ENCODE peak calls at places on chromosome 22, in nine cellular contexts. L, W, Y, N, G, Z, S, P and R are unnamed samples.

GRCh38 chr22:48417143-48418070 is 1410.3 kb downstream of the BRD1 start:
- DNase-seq in L (no peak), W (no peak), Y (peak), N (no peak), G (no peak), Z (no peak), S (no peak), P (peak), R (no peak)

GRCh38 chr22:16806401-16806800 is 18.8 kb downstream of the XKR3 start:
- DNase-seq in L (no peak), W (no peak), Y (no peak), N (no peak), G (no peak), Z (no peak), S (no peak), P (no peak), R (no peak)

GRCh38 chr22:39130892-39131855 is 21.3 kb downstream of the CBX7 start:
- DNase-seq in L (peak), W (no peak), Y (no peak), N (no peak), G (no peak), Z (no peak), S (peak), P (no peak), R (no peak)

GRCh38 chr22:29079218-29079901 is 6.5 kb downstream of the KREMEN1 start:
- DNase-seq in L (no peak), W (no peak), Y (no peak), N (no peak), G (no peak), Z (peak), S (no peak), P (no peak), R (no peak)

GRCh38 chr22:46622081-46622521 is 1.9 kb downstream of the GRAMD4 start:
- DNase-seq in L (no peak), W (no peak), Y (no peak), N (no peak), G (no peak), Z (no peak), S (peak), P (no peak), R (no peak)

GRCh38 chr22:38107692-38108515 is 2.6 kb downstream of the BAIAP2L2 start:
- DNase-seq in L (no peak), W (no peak), Y (no peak), N (no peak), G (peak), Z (no peak), S (no peak), P (no peak), R (no peak)

GRCh38 chr22:49664891-49665290 is 162.8 kb downstream of the BRD1 start:
- DNase-seq in L (no peak), W (no peak), Y (no peak), N (no peak), G (no peak), Z (no peak), S (no peak), P (peak), R (no peak)

GRCh38 chr22:22565991-22566390 is 6.9 kb upstream of the PRAME start:
- DNase-seq in L (no peak), W (no peak), Y (no peak), N (no peak), G (no peak), Z (no peak), S (no peak), P (no peak), R (peak)

GRCh38 chr22:26648011-26648497 is 9.3 kb upstream of the MIAT start:
- DNase-seq in L (peak), W (peak), Y (no peak), N (no peak), G (no peak), Z (peak), S (peak), P (no peak), R (no peak)

GRCh38 chr22:49253656-49254055 is 574.0 kb downstream of the BRD1 start:
- DNase-seq in L (no peak), W (no peak), Y (no peak), N (no peak), G (no peak), Z (no peak), S (no peak), P (peak), R (no peak)

GRCh38 chr22:35308480-35308945 is 8.8 kb downstream of the TOM1 start:
- DNase-seq in L (no peak), W (no peak), Y (no peak), N (no peak), G (no peak), Z (no peak), S (no peak), P (peak), R (no peak)

GRCh38 chr22:43925433-43926348 is 2.1 kb downstream of the PNPLA3 start:
- DNase-seq in L (peak), W (no peak), Y (no peak), N (no peak), G (no peak), Z (no peak), S (no peak), P (peak), R (peak)

GRCh38 chr22:46007848-46008261 is 30.9 kb upstream of the WNT7B start:
- DNase-seq in L (no peak), W (no peak), Y (peak), N (no peak), G (peak), Z (no peak), S (no peak), P (peak), R (no peak)